ENCODE peak calls at places on chromosomes 2 and 18, in five cellular contexts. One of them, this sample, is unnamed.

GRCh38 chr2:94970353-94970752 is 55.2 kb upstream of the MAL start:
- DNase-seq in K562: no peak
- DNase-seq in sigmoid colon: no peak
- DNase-seq in SK-N-SH: no peak
- DNase-seq in transverse colon: no peak
- DNase-seq in this sample: no peak

GRCh38 chr2:69001879-69002278 is 11.1 kb upstream of the ANTXR1 start:
- DNase-seq in transverse colon: no peak
- DNase-seq in sigmoid colon: no peak
- DNase-seq in SK-N-SH: no peak
- DNase-seq in K562: no peak
- DNase-seq in this sample: no peak

GRCh38 chr18:30987479-30988241 is 54.9 kb downstream of the DSC3 start:
- DNase-seq in sigmoid colon: no peak
- DNase-seq in K562: peak; percentile 41
- DNase-seq in SK-N-SH: no peak
- DNase-seq in transverse colon: peak; percentile 66
- DNase-seq in this sample: peak; percentile 69

GRCh38 chr18:40841473-40841872 is 1113.6 kb upstream of the PIK3C3 start:
- DNase-seq in K562: no peak
- DNase-seq in SK-N-SH: no peak
- DNase-seq in transverse colon: no peak
- DNase-seq in sigmoid colon: no peak
- DNase-seq in this sample: no peak

GRCh38 chr2:222208010-222208690 is 90.6 kb downstream of the PAX3 start:
- DNase-seq in sigmoid colon: no peak
- DNase-seq in transverse colon: no peak
- DNase-seq in K562: no peak
- DNase-seq in SK-N-SH: no peak
- DNase-seq in this sample: no peak

GRCh38 chr2:24304098-24304497 is 56.2 kb downstream of the ITSN2 start:
- DNase-seq in K562: no peak
- DNase-seq in transverse colon: peak; percentile 30
- DNase-seq in sigmoid colon: peak; percentile 93
- DNase-seq in SK-N-SH: no peak
- DNase-seq in this sample: no peak

GRCh38 chr2:39845460-39846146 is 66.5 kb upstream of the THUMPD2 start:
- DNase-seq in K562: no peak
- DNase-seq in sigmoid colon: no peak
- DNase-seq in SK-N-SH: no peak
- DNase-seq in transverse colon: no peak
- DNase-seq in this sample: no peak

GRCh38 chr18:49059028-49059670 is 108.4 kb upstream of the SMAD7 start:
- DNase-seq in transverse colon: no peak
- DNase-seq in sigmoid colon: no peak
- DNase-seq in K562: no peak
- DNase-seq in SK-N-SH: no peak
- DNase-seq in this sample: no peak

GRCh38 chr2:55047677-55048299 is 2.5 kb downstream of the RTN4 start:
- DNase-seq in SK-N-SH: no peak
- DNase-seq in K562: no peak
- DNase-seq in transverse colon: no peak
- DNase-seq in sigmoid colon: no peak
- DNase-seq in this sample: no peak

GRCh38 chr18:74499633-74500032 is 3.5 kb downstream of the CNDP2 start:
- DNase-seq in sigmoid colon: peak; percentile 73
- DNase-seq in transverse colon: peak; percentile 84
- DNase-seq in SK-N-SH: no peak
- DNase-seq in K562: peak; percentile 68
- DNase-seq in this sample: peak; percentile 58

GRCh38 chr2:210833403-210833802 is 277.0 kb downstream of the CPS1 start:
- DNase-seq in SK-N-SH: no peak
- DNase-seq in K562: no peak
- DNase-seq in transverse colon: no peak
- DNase-seq in sigmoid colon: no peak
- DNase-seq in this sample: no peak

GRCh38 chr2:26674002-26674751 is 18.3 kb upstream of the KCNK3 start:
- DNase-seq in transverse colon: no peak
- DNase-seq in SK-N-SH: no peak
- DNase-seq in sigmoid colon: peak; percentile 45
- DNase-seq in K562: no peak
- DNase-seq in this sample: no peak

GRCh38 chr2:215900203-215900611 is 113.1 kb downstream of the MREG start:
- DNase-seq in transverse colon: no peak
- DNase-seq in SK-N-SH: no peak
- DNase-seq in K562: no peak
- DNase-seq in sigmoid colon: no peak
- DNase-seq in this sample: peak; percentile 69

GRCh38 chr18:58862851-58863538 is 1.7 kb upstream of the ZNF532 start:
- DNase-seq in SK-N-SH: peak; percentile 80
- DNase-seq in K562: no peak
- DNase-seq in transverse colon: peak; percentile 28
- DNase-seq in sigmoid colon: peak; percentile 66
- DNase-seq in this sample: no peak

GRCh38 chr2:219082332-219082958 is 21.7 kb upstream of the IHH start:
- DNase-seq in sigmoid colon: no peak
- DNase-seq in transverse colon: peak; percentile 59
- DNase-seq in SK-N-SH: no peak
- DNase-seq in K562: no peak
- DNase-seq in this sample: no peak

GRCh38 chr2:66553370-66553769 is 118.4 kb downstream of the MEIS1 start:
- DNase-seq in transverse colon: no peak
- DNase-seq in K562: no peak
- DNase-seq in sigmoid colon: peak; percentile 78
- DNase-seq in SK-N-SH: no peak
- DNase-seq in this sample: no peak

GRCh38 chr2:42071762-42072161 is 23.9 kb downstream of the PKDCC start:
- DNase-seq in K562: no peak
- DNase-seq in SK-N-SH: no peak
- DNase-seq in transverse colon: no peak
- DNase-seq in sigmoid colon: no peak
- DNase-seq in this sample: no peak

GRCh38 chr2:112646102-112646719 is 472 bp downstream of the SLC20A1 start:
- DNase-seq in K562: peak; percentile 45
- DNase-seq in SK-N-SH: peak; percentile 73
- DNase-seq in transverse colon: no peak
- DNase-seq in sigmoid colon: peak; percentile 72
- DNase-seq in this sample: no peak

GRCh38 chr18:62524443-62525200 is 1.8 kb downstream of the ZCCHC2 start:
- DNase-seq in K562: peak; percentile 44
- DNase-seq in transverse colon: peak; percentile 71
- DNase-seq in SK-N-SH: peak; percentile 74
- DNase-seq in sigmoid colon: peak; percentile 79
- DNase-seq in this sample: peak; percentile 76

GRCh38 chr18:60981651-60982050 is 351.6 kb upstream of the CDH20 start:
- DNase-seq in SK-N-SH: no peak
- DNase-seq in sigmoid colon: no peak
- DNase-seq in transverse colon: no peak
- DNase-seq in K562: no peak
- DNase-seq in this sample: no peak

GRCh38 chr2:145800201-145801091 is 1280.5 kb upstream of the ZEB2 start:
- DNase-seq in sigmoid colon: no peak
- DNase-seq in K562: no peak
- DNase-seq in SK-N-SH: no peak
- DNase-seq in transverse colon: no peak
- DNase-seq in this sample: no peak

GRCh38 chr18:32553174-32553573 is 82.5 kb upstream of the GAREM1 start:
- DNase-seq in transverse colon: no peak
- DNase-seq in sigmoid colon: no peak
- DNase-seq in SK-N-SH: no peak
- DNase-seq in K562: no peak
- DNase-seq in this sample: no peak

GRCh38 chr2:197628043-197628500 is 47.3 kb downstream of the RFTN2 start:
- DNase-seq in transverse colon: no peak
- DNase-seq in SK-N-SH: no peak
- DNase-seq in K562: no peak
- DNase-seq in sigmoid colon: peak; percentile 68
- DNase-seq in this sample: no peak

GRCh38 chr2:226300487-226300886 is 499.1 kb downstream of the IRS1 start:
- DNase-seq in K562: no peak
- DNase-seq in transverse colon: no peak
- DNase-seq in SK-N-SH: no peak
- DNase-seq in sigmoid colon: no peak
- DNase-seq in this sample: no peak

GRCh38 chr2:152369176-152369860 is 34.3 kb downstream of the FMNL2 start:
- DNase-seq in sigmoid colon: no peak
- DNase-seq in K562: no peak
- DNase-seq in SK-N-SH: no peak
- DNase-seq in transverse colon: no peak
- DNase-seq in this sample: no peak

GRCh38 chr2:23565814-23566213 is 180.8 kb downstream of the KLHL29 start:
- DNase-seq in transverse colon: no peak
- DNase-seq in sigmoid colon: no peak
- DNase-seq in K562: no peak
- DNase-seq in SK-N-SH: no peak
- DNase-seq in this sample: no peak

DNA sequence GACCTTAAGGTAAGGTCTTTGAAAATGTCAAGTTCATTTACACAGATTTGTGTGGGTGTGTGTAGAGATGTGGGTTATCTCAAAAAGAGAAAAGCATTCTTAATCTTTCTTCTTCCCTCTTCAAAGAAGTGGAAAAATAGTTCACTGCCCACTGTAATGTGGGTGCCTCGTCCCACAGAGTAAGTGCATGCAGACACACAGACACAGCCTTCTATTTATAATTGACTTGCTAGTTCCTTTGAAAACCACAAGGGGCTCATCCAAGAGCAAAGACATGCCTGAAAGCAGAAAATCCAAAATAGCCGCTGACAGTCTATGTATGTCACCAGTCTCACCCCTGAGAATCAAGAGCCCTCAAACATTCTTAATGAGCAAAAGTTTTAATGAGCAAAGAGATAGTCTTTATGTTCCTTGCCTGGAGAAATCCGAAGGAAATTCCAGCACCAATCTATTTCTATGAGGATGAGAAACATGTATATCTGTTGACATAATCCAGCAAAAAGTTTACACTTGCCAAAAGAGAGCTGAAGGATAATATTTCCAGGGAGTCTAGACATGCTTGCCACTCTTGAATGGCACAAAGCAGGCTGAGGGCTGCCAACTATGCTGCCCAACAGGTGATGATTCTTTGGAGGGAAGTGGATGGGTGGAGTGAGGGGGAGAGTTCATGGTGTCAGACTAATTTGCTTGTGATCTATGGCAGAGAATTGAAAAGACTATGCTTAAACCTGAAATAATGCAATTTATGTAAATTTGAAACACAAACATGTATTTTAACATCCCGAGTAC is 93.9 kb downstream of the ACVR1 start:
- DNase-seq in K562: peak; percentile 39
- DNase-seq in sigmoid colon: no peak
- DNase-seq in transverse colon: no peak
- DNase-seq in SK-N-SH: peak; percentile 11
- DNase-seq in this sample: no peak
- TF ChIP-seq POLR2AphosphoS5 in K562: no peak
- TF ChIP-seq POLR2AphosphoS5 in sigmoid colon: no peak
- TF ChIP-seq POLR2AphosphoS5 in transverse colon: no peak
- TF ChIP-seq POLR2AphosphoS5 in SK-N-SH: no peak
- TF ChIP-seq POLR2AphosphoS5 in this sample: no peak

GRCh38 chr18:55316615-55317184 is 271.3 kb downstream of the TCF4 start:
- DNase-seq in transverse colon: no peak
- DNase-seq in sigmoid colon: no peak
- DNase-seq in K562: no peak
- DNase-seq in SK-N-SH: no peak
- DNase-seq in this sample: no peak

GRCh38 chr18:55317322-55317721 is 270.7 kb downstream of the TCF4 start:
- DNase-seq in K562: no peak
- DNase-seq in transverse colon: no peak
- DNase-seq in SK-N-SH: no peak
- DNase-seq in sigmoid colon: no peak
- DNase-seq in this sample: no peak

GRCh38 chr18:55319517-55319905 is 268.5 kb downstream of the TCF4 start:
- DNase-seq in transverse colon: no peak
- DNase-seq in SK-N-SH: no peak
- DNase-seq in sigmoid colon: no peak
- DNase-seq in K562: no peak
- DNase-seq in this sample: no peak

GRCh38 chr18:55318864-55319516 is 269.0 kb downstream of the TCF4 start:
- DNase-seq in sigmoid colon: no peak
- DNase-seq in SK-N-SH: no peak
- DNase-seq in transverse colon: no peak
- DNase-seq in K562: no peak
- DNase-seq in this sample: no peak

DNA sequence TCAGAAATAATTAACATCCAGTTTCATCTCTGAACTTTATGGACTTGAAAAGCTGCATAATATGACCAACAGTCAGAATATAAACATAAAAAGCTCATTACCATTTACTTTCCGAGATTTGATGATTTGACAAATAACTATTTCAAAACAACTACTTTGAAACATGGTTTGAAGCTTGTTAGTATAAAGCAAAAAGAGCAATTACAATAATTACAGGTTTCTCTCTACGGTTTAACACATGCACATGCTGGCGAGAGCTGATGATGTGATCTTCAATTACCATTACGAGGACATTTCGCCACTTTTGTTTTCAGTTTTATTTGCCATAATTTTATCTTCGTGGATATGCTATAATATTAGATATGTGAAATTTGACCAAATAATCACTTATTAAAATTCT is 270.2 kb downstream of the TCF4 start:
- DNase-seq in K562: no peak
- DNase-seq in transverse colon: no peak
- DNase-seq in sigmoid colon: no peak
- DNase-seq in SK-N-SH: no peak
- DNase-seq in this sample: no peak
- H3K4me3 ChIP-seq in K562: no peak overlapping the region
- H3K4me3 ChIP-seq in transverse colon: peak overlapping the region; percentile 20
- H3K4me3 ChIP-seq in sigmoid colon: no peak overlapping the region
- H3K4me3 ChIP-seq in SK-N-SH: peak overlapping the region; percentile 80
- H3K4me3 ChIP-seq in this sample: peak overlapping the region; percentile 25

DNA sequence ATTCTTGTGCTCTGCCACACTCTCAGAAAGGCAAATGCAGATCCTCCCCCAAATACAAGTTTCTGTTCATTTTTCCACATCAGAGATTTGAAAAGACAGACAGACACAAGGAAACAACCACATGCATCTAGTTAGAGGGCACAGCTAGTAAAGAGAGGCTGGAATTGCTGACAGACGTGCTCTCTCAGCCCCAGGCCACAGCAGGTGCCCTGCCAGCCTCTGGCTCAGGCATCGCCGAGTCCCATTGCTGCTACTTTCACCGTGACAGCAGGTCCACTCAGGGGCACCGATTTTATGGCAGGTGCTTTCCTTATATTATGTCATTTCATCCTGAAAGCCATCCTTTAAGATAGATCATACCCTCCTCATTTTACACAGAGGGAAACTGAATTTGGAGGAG is 507.5 kb downstream of the EIPR1 start:
- DNase-seq in SK-N-SH: peak; percentile 63
- DNase-seq in K562: no peak
- DNase-seq in transverse colon: no peak
- DNase-seq in sigmoid colon: no peak
- DNase-seq in this sample: no peak
- TF ChIP-seq EP300 in SK-N-SH: no peak
- TF ChIP-seq EP300 in K562: no peak
- TF ChIP-seq EP300 in transverse colon: no peak
- TF ChIP-seq EP300 in sigmoid colon: no peak
- TF ChIP-seq EP300 in this sample: no peak

DNA sequence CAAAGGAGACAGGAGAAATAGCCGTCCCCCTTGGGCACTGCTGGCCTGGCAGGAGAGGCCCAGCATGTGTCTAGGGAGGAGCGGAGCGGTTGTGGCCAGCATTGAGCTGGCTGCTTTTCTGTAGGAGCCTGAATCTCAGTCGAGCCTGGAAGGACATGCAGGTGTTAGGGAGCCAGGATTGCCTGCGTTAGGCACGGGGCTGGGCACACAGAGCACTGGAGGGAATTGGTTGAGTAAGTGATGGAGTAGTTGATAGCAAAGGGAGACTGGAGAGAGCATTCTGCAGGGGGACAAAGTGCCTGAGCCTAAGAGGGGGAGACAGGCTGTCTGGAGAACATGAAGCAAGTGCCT is 22.8 kb downstream of the ASAP2 start:
- DNase-seq in transverse colon: no peak
- DNase-seq in SK-N-SH: no peak
- DNase-seq in sigmoid colon: no peak
- DNase-seq in K562: no peak
- DNase-seq in this sample: no peak
- TF ChIP-seq POLR2AphosphoS5 in transverse colon: no peak
- TF ChIP-seq POLR2AphosphoS5 in SK-N-SH: no peak
- TF ChIP-seq POLR2AphosphoS5 in sigmoid colon: no peak
- TF ChIP-seq POLR2AphosphoS5 in K562: no peak
- TF ChIP-seq POLR2AphosphoS5 in this sample: no peak

This sample was measured in suprapubic skin.